ENCODE peak calls at places on chromosomes 11 and 22, in five cellular contexts. C is astrocyte; T is transverse colon; V is effector memory CD4-positive, alpha-beta T cell; S is pancreas. F is an unnamed sample.

GRCh38 chr11:32821517-32821916 is 8.2 kb upstream of the PRRG4 start:
- DNase-seq in S (no peak), V (no peak), C (peak), T (no peak), F (no peak)

GRCh38 chr11:57571631-57572030 is 4.2 kb upstream of the UBE2L6 start:
- DNase-seq in S (no peak), C (no peak), T (no peak), V (no peak), F (no peak)

GRCh38 chr22:45880732-45881523 is 96.0 kb downstream of the WNT7B start:
- DNase-seq in V (no peak), T (no peak), C (no peak), S (no peak), F (no peak)

GRCh38 chr11:118202599-118203422 is 22.0 kb downstream of the JAML start:
- DNase-seq in C (no peak), T (peak), V (peak), S (no peak), F (no peak)

GRCh38 chr22:37680191-37680851 is 4.9 kb downstream of the LGALS1 start:
- DNase-seq in C (no peak), T (no peak), V (no peak), S (no peak), F (no peak)

GRCh38 chr11:61883327-61883726 is 8.0 kb downstream of the FADS3 start:
- DNase-seq in V (no peak), T (no peak), C (no peak), S (no peak), F (no peak)

GRCh38 chr11:19953342-19953741 is 206.9 kb downstream of the DBX1 start:
- DNase-seq in S (no peak), V (no peak), C (peak), T (no peak), F (peak)

GRCh38 chr11:58963551-58964075 is 24.3 kb downstream of the GLYATL1 start:
- DNase-seq in T (no peak), C (peak), S (peak), V (no peak), F (peak)

GRCh38 chr11:100562102-100562501 is 125.0 kb upstream of the ARHGAP42 start:
- DNase-seq in V (no peak), C (peak), S (no peak), T (no peak), F (no peak)

GRCh38 chr11:44863231-44863630 is 87.5 kb downstream of the TP53I11 start:
- DNase-seq in S (no peak), V (no peak), C (peak), T (no peak), F (peak)

GRCh38 chr11:45704635-45705034 is 39.2 kb upstream of the CHST1 start:
- DNase-seq in C (no peak), V (no peak), S (no peak), T (no peak), F (no peak)

GRCh38 chr11:34975482-34975881 is 59.1 kb downstream of the PDHX start:
- DNase-seq in S (no peak), V (no peak), T (no peak), C (no peak), F (no peak)

GRCh38 chr11:103433380-103433779 is 324.2 kb downstream of the DYNC2H1 start:
- DNase-seq in C (peak), T (no peak), V (no peak), S (no peak), F (no peak)

GRCh38 chr11:66443602-66444001 is 5.0 kb upstream of the MRPL11 start:
- DNase-seq in C (peak), V (no peak), T (no peak), S (no peak), F (no peak)

GRCh38 chr11:76770642-76771445 is 12.3 kb upstream of the TSKU start:
- DNase-seq in C (peak), T (peak), S (no peak), V (no peak), F (peak)

GRCh38 chr11:133927690-133928627 is 28.8 kb downstream of the IGSF9B start:
- DNase-seq in V (peak), C (peak), T (peak), S (peak), F (no peak)

GRCh38 chr11:121722431-121723256 is 269.9 kb upstream of the SORL1-AS1 start:
- DNase-seq in T (peak), S (peak), V (no peak), C (peak), F (peak)

GRCh38 chr22:20211997-20212753 is 55.9 kb downstream of the RTN4R start:
- DNase-seq in C (peak), V (no peak), T (peak), S (peak), F (no peak)

GRCh38 chr11:57779275-57779674 is 17.7 kb downstream of the CTNND1 start:
- DNase-seq in T (no peak), C (peak), S (peak), V (no peak), F (peak)

GRCh38 chr22:20912494-20912893 is 4.7 kb upstream of the CRKL start:
- DNase-seq in C (no peak), V (no peak), S (no peak), T (no peak), F (no peak)

GRCh38 chr22:45007247-45007945 is 2.4 kb downstream of the PHF21B start:
- DNase-seq in S (peak), C (peak), V (no peak), T (no peak), F (peak)

GRCh38 chr11:46930089-46930488 is 6.5 kb upstream of the CSTPP1 start:
- DNase-seq in S (peak), T (peak), C (peak), V (no peak), F (no peak)

GRCh38 chr11:9527481-9528140 is 45.9 kb upstream of the WEE1 start:
- DNase-seq in T (no peak), S (no peak), V (no peak), C (peak), F (no peak)

GRCh38 chr11:66906077-66906929 is 49.4 kb downstream of the LRFN4 start:
- DNase-seq in V (no peak), C (peak), T (no peak), S (no peak), F (peak)

GRCh38 chr22:46604306-46604690 is 15.9 kb upstream of the GRAMD4 start:
- DNase-seq in S (no peak), C (no peak), T (peak), V (no peak), F (no peak)

GRCh38 chr11:61972796-61973602 is 5.6 kb upstream of the FTH1 start:
- DNase-seq in S (peak), C (no peak), T (no peak), V (no peak), F (no peak)

GRCh38 chr11:128246364-128247234 is 340.8 kb downstream of the ETS1 start:
- DNase-seq in V (no peak), T (no peak), S (no peak), C (peak), F (no peak)

GRCh38 chr11:114257621-114258558 is 38.3 kb upstream of the NNMT start:
- DNase-seq in C (no peak), V (no peak), T (no peak), S (no peak), F (no peak)

GRCh38 chr22:24894998-24895397 is 51.5 kb downstream of the LHFPL7 start:
- DNase-seq in V (no peak), C (peak), S (peak), T (peak), F (no peak)

GRCh38 chr22:44248926-44249325 is 63.8 kb downstream of the SHISAL1 start:
- DNase-seq in C (no peak), T (no peak), V (no peak), S (no peak), F (no peak)

GRCh38 chr11:85869776-85870175 is 14.6 kb downstream of the CCDC83 start:
- DNase-seq in T (no peak), S (no peak), C (no peak), V (no peak), F (no peak)

GRCh38 chr22:48104102-48104738 is 1341.8 kb downstream of the TBC1D22A start:
- DNase-seq in T (no peak), C (no peak), S (no peak), V (no peak), F (no peak)

GRCh38 chr11:34599406-34599901 is 21.4 kb upstream of the EHF start:
- DNase-seq in S (no peak), V (no peak), C (peak), T (no peak), F (no peak)

GRCh38 chr22:42895087-42895486 is 38.0 kb upstream of the ARFGAP3 start:
- DNase-seq in C (no peak), S (no peak), V (no peak), T (no peak), F (no peak)

GRCh38 chr22:28116261-28116673 is 197.2 kb upstream of the PITPNB start:
- DNase-seq in C (peak), V (no peak), T (peak), S (peak), F (no peak)

GRCh38 chr11:8773125-8773524 is 90.5 kb downstream of the RPL27A start:
- DNase-seq in S (no peak), V (no peak), T (no peak), C (no peak), F (no peak)

GRCh38 chr11:27611946-27612455 is 88.3 kb downstream of the BDNF start:
- DNase-seq in C (no peak), V (no peak), S (no peak), T (no peak), F (no peak)

GRCh38 chr11:126416542-126417090 is 61.1 kb downstream of the ST3GAL4 start:
- DNase-seq in C (peak), T (peak), S (peak), V (peak), F (no peak)

DNA sequence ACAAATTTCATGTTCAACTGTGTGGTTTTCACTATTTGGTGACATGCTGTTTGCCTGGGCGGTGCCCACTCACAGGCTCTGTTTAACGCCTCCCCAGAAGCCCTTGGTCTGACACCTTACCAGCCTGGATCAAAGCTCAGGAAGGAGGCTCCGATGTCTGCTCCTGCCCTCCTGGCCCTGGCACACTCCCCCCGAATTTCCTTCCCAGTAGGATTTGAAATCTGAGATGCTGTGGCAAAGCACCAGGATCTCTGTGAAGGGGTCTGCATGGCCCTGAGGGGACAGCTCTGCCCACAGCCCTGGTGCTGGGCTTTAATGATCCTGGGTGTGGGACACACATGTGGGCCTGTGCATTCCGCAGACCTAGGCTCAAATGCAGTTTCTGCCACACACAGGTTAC is 41.6 kb downstream of the TRIM29 start:
- DNase-seq in C (no peak), V (no peak), S (no peak), T (no peak), F (no peak)
- H3K4me3 ChIP-seq in C (no peak), V (no peak), S (no peak), T (no peak), F (no peak)

DNA sequence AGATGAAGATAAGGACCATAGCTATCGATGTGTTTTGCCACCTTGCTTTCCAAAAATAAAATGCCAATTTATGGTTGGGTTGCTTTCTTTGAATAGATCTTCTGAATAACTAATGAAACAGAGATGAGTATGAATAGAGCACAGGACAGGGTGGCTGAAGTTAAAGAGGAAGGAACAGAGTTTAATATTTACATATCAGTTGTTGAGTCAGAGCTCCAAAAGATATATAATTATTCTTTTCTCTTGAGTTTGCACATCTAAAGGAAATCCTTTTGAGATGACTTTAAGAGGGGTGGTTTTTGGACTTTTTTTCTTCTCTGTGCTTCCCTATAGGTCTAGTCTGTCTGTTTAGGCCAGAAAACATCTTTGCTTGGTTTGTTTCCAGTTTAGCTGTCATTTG is 115.2 kb downstream of the DDX10 start:
- DNase-seq in C (no peak), V (no peak), S (no peak), T (no peak), F (no peak)
- H3K4me3 ChIP-seq in C (no peak), V (no peak), S (no peak), T (no peak), F (no peak)

GRCh38 chr11:17014774-17015638 is 792 bp upstream of the PLEKHA7 start:
- DNase-seq in S (no peak), C (peak), T (peak), V (no peak), F (peak)
- H3K4me3 ChIP-seq in S (peak), C (peak), T (peak), V (peak), F (peak)

GRCh38 chr11:93652679-93653078 is 8.8 kb upstream of the CEP295 start:
- DNase-seq in T (no peak), V (no peak), S (no peak), C (no peak), F (no peak)

GRCh38 chr11:93653080-93653479 is 8.4 kb upstream of the CEP295 start:
- DNase-seq in C (no peak), S (no peak), T (no peak), V (no peak), F (no peak)

GRCh38 chr11:93654266-93654665 is 7.2 kb upstream of the CEP295 start:
- DNase-seq in C (no peak), S (no peak), V (no peak), T (no peak), F (no peak)

GRCh38 chr11:93652161-93652597 is 9.3 kb upstream of the CEP295 start:
- DNase-seq in V (no peak), C (peak), T (no peak), S (peak), F (peak)

GRCh38 chr11:93653566-93653965 is 7.9 kb upstream of the CEP295 start:
- DNase-seq in C (no peak), S (no peak), T (no peak), V (no peak), F (no peak)
- H3K4me3 ChIP-seq in C (no peak), S (no peak), T (no peak), V (no peak), F (no peak)

GRCh38 chr22:31343235-31344191 is 2.6 kb downstream of the PATZ1 start:
- DNase-seq in T (peak), V (no peak), C (no peak), S (peak), F (no peak)
- H3K4me3 ChIP-seq in T (peak), V (no peak), C (peak), S (peak), F (peak)

GRCh38 chr11:69030324-69030723 is 17.3 kb upstream of the MRGPRF start:
- DNase-seq in V (no peak), C (no peak), S (no peak), T (no peak), F (no peak)
- H3K4me3 ChIP-seq in V (no peak), C (no peak), S (no peak), T (no peak), F (no peak)

GRCh38 chr22:19119949-19120348 is 2.3 kb downstream of the DGCR2 start:
- DNase-seq in S (no peak), T (no peak), V (no peak), C (no peak), F (no peak)
- H3K4me3 ChIP-seq in S (no peak), T (no peak), V (no peak), C (no peak), F (no peak)

GRCh38 chr11:130789241-130789640 is 127.0 kb downstream of the SNX19 start:
- DNase-seq in V (no peak), S (no peak), T (no peak), C (no peak), F (no peak)

GRCh38 chr11:130783322-130783721 is 133.0 kb downstream of the SNX19 start:
- DNase-seq in V (no peak), T (no peak), S (no peak), C (no peak), F (no peak)

GRCh38 chr11:130785376-130786110 is 130.7 kb downstream of the SNX19 start:
- DNase-seq in C (peak), V (no peak), S (no peak), T (no peak), F (no peak)

GRCh38 chr11:130786987-130787688 is 129.1 kb downstream of the SNX19 start:
- DNase-seq in S (peak), C (peak), T (no peak), V (no peak), F (no peak)

DNA sequence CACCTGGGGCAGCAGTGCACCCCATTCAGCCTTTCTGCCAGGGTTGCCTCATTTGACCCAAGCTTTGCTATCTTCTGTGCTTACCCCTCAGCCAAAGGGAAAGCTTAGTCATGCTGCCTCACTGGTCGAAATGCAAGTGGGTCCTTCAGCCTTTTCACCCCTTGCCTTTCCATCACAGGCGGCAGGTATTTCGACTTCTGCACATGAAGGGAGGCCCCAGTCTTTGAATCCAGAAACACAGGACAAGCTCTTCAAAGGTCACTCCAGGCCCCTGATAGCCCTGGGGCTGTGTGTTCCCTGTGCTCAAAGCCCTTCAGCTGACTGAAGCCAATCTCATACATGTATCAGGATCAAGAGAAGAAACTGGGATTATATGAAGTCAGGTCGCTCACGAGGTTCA is 129.7 kb downstream of the SNX19 start:
- DNase-seq in T (no peak), C (no peak), V (no peak), S (no peak), F (no peak)
- H3K4me3 ChIP-seq in T (no peak), C (no peak), V (no peak), S (no peak), F (no peak)

DNA sequence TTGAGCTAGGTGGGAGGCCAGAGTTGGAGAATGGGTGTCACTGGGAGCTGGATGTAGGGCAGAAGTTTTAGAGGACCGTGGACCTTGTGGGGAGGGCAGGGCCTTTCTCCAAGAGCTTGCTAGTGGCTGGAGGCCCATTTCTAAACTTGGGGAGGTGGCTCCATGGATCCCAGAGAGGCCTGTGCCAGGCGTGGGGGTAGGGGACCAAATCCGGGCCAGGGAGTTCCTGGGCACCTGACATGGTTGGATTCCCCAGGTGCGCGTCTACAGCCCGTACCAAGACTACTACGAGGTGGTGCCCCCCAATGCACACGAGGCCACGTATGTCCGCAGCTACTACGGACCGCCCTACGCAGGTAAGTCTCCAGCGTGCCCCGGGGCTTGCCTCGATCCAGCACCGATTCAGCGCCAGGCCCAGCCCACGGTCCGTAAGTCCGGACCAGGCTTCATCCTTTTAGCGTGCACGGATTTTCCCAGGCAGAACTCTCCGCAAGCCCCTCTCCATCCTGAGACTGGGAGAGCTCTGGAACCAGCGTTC is 14.2 kb downstream of the PLEKHB1 start:
- DNase-seq in T (no peak), C (no peak), S (no peak), V (no peak), F (no peak)
- H3K4me3 ChIP-seq in T (peak), C (peak), S (no peak), V (peak), F (no peak)

F was measured in NT2/D1.